ENCODE peak calls at places on chromosomes 4 and X, in five cellular contexts. Q is fibroblast of mammary gland, Y is IMR-90, I is dorsolateral prefrontal cortex, M is stomach. O is an unnamed sample.

GRCh38 chrX:141936080-141936479 is 32.4 kb downstream of the MAGEC1 start:
- DNase-seq in M (no peak), I (no peak), Y (no peak), Q (no peak), O (no peak)

GRCh38 chr4:150149381-150149780 is 71.1 kb downstream of the DCLK2 start:
- DNase-seq in Y (no peak), Q (peak), I (no peak), M (no peak), O (no peak)

GRCh38 chrX:107483976-107484726 is 34.7 kb downstream of the FRMPD3 start:
- DNase-seq in Q (peak), M (no peak), Y (no peak), I (no peak), O (no peak)

GRCh38 chr4:60805500-60806313 is 394.4 kb upstream of the ADGRL3 start:
- DNase-seq in M (no peak), I (no peak), Y (peak), Q (peak), O (no peak)

GRCh38 chr4:165207016-165207430 is 338 bp upstream of the KLHL2 start:
- DNase-seq in Y (peak), I (no peak), Q (peak), M (no peak), O (no peak)

GRCh38 chr4:85398276-85398675 is 76.7 kb upstream of the ARHGAP24 start:
- DNase-seq in Y (no peak), M (no peak), I (no peak), Q (peak), O (no peak)

GRCh38 chr4:145694929-145695328 is 15.0 kb downstream of the C4orf51 start:
- DNase-seq in Y (peak), I (no peak), Q (peak), M (no peak), O (no peak)

GRCh38 chr4:156941940-156942548 is 29.6 kb downstream of the PDGFC start:
- DNase-seq in Y (peak), Q (peak), M (peak), I (no peak), O (no peak)

GRCh38 chr4:36041340-36041739 is 203.0 kb downstream of the ARAP2 start:
- DNase-seq in Q (no peak), Y (no peak), M (no peak), I (no peak), O (no peak)

GRCh38 chrX:32408389-32408788 is 803.0 kb downstream of the DMD start:
- DNase-seq in Q (peak), M (no peak), Y (no peak), I (no peak), O (no peak)

GRCh38 chr4:61663310-61663709 is 463.2 kb downstream of the ADGRL3 start:
- DNase-seq in M (no peak), Y (no peak), Q (no peak), I (no peak), O (no peak)

GRCh38 chrX:130994671-130995070 is 63.5 kb upstream of the ARHGAP36 start:
- DNase-seq in Q (peak), I (no peak), Y (peak), M (no peak), O (no peak)

GRCh38 chr4:118787844-118788380 is 48.0 kb downstream of the SEC24D start:
- DNase-seq in M (no peak), Y (no peak), Q (peak), I (no peak), O (no peak)

GRCh38 chr4:1447676-1448588 is 41.7 kb upstream of the NKX1-1 start:
- DNase-seq in Y (no peak), M (peak), I (no peak), Q (no peak), O (no peak)

GRCh38 chrX:76605390-76605789 is 177.9 kb downstream of the MAGEE1 start:
- DNase-seq in Q (no peak), I (no peak), Y (no peak), M (no peak), O (no peak)

GRCh38 chrX:39645059-39645895 is 452.5 kb downstream of the BCOR start:
- DNase-seq in Q (peak), I (no peak), M (no peak), Y (peak), O (peak)

GRCh38 chr4:130985371-130985770 is 1889.4 kb downstream of the C4orf33 start:
- DNase-seq in I (no peak), Q (no peak), M (no peak), Y (no peak), O (no peak)

GRCh38 chr4:113587156-113587555 is 174.4 kb downstream of the CAMK2D start:
- DNase-seq in I (no peak), Y (no peak), Q (no peak), M (no peak), O (no peak)

GRCh38 chr4:78293348-78293747 is 236.2 kb downstream of the FRAS1 start:
- DNase-seq in Q (peak), Y (peak), M (no peak), I (no peak), O (no peak)

GRCh38 chr4:183097251-183098079 is 1.6 kb upstream of the WWC2 start:
- DNase-seq in M (no peak), Y (no peak), Q (peak), I (no peak), O (no peak)

GRCh38 chrX:70479197-70479969 is 34.7 kb downstream of the DLG3 start:
- DNase-seq in Q (peak), M (no peak), I (no peak), Y (peak), O (no peak)

GRCh38 chr4:40245794-40246546 is 49.1 kb downstream of the RHOH start:
- DNase-seq in M (no peak), Y (no peak), Q (no peak), I (no peak), O (no peak)
- TF ChIP-seq CTCF in M (peak), Y (no peak), Q (no peak), I (no peak), O (no peak)

DNA sequence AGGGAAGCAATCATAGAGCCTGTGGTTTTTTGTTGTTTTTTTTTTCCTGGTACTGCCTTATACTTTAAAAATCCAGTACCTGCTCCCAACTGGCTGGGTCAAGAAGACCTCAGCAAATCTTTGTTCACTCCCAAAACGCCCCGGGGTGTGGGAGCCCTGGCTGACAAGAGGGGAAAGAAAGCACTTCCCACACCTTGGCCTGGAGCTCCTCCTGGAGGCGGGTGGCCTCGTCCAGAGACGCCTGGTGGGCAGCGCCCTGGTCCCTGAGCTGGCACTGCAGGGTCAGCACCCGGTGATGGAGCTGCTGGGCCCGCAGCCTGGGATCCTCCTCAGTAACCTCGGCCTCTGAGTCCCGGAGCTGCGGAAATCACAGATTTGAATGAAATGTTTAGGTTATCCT is 38.2 kb downstream of the C4orf50 start:
- DNase-seq in I (peak), Y (no peak), M (peak), Q (peak), O (no peak)
- TF ChIP-seq CTCF in I (peak), Y (peak), M (no peak), Q (peak), O (no peak)

DNA sequence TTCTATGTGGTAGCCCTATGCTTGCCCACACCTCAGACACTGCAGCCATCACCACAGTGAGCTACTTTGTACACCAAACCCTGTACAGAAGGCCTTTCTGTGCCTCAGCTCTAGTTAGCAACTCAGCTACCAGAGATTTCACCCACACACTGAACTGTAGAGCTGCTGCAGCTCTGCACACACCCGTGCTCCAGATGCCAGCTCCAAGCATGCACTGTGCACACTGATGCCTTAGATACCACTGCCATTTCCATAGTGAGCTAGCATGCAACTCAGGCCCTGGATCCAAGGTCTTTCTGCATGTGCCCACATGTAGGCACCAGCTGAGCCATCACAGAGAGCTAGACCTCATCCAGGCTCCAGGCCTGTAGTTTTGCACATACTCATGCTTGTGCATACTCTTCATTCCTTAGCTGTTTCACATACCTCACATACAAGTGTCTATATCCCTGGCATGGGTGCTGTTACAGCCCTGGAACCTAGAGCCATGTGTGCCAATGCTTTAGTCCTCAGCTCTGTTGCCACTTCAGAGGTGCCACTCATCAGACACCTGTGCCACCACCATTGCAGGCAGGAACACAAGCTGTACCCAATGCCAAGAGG is 423.5 kb upstream of the NDST3 start:
- DNase-seq in Y (no peak), Q (no peak), I (no peak), M (no peak), O (no peak)
- TF ChIP-seq CTCF in Y (no peak), Q (no peak), I (no peak), M (no peak), O (no peak)

GRCh38 chrX:30220646-30221045 is 5.3 kb downstream of the MAGEB2 start:
- DNase-seq in I (no peak), Q (no peak), Y (no peak), M (no peak), O (no peak)
- TF ChIP-seq CTCF in I (no peak), Q (no peak), Y (no peak), M (no peak), O (no peak)

GRCh38 chrX:371907-372306 is 14.8 kb downstream of the PPP2R3B start:
- DNase-seq in Q (no peak), M (no peak), I (no peak), Y (no peak), O (no peak)

GRCh38 chrX:374566-374965 is 12.1 kb downstream of the PPP2R3B start:
- DNase-seq in I (no peak), Q (no peak), Y (peak), M (no peak), O (no peak)

GRCh38 chrX:375181-376036 is 11.3 kb downstream of the PPP2R3B start:
- DNase-seq in Q (no peak), I (no peak), M (no peak), Y (no peak), O (no peak)

GRCh38 chrX:372856-373640 is 13.7 kb downstream of the PPP2R3B start:
- DNase-seq in I (no peak), M (no peak), Y (peak), Q (no peak), O (no peak)

GRCh38 chrX:373641-374471 is 12.9 kb downstream of the PPP2R3B start:
- DNase-seq in Q (no peak), I (no peak), Y (peak), M (no peak), O (no peak)
- TF ChIP-seq CTCF in Q (no peak), I (no peak), Y (no peak), M (no peak), O (no peak)

GRCh38 chr4:108762559-108763225 is at the start of gene ETNPPL:
- DNase-seq in I (peak), Q (no peak), Y (no peak), M (peak), O (no peak)
- TF ChIP-seq CTCF in I (no peak), Q (no peak), Y (no peak), M (no peak), O (no peak)

GRCh38 chr4:139528377-139529005 is 27.5 kb downstream of the SETD7 start:
- DNase-seq in Y (peak), I (no peak), M (peak), Q (peak), O (peak)
- TF ChIP-seq CTCF in Y (no peak), I (no peak), M (no peak), Q (no peak), O (no peak)